ENCODE peak calls at places on chromosomes 16 and 17, in five cellular contexts. One of them, this sample, is unnamed.

GRCh38 chr16:50202926-50203624 is 50.0 kb downstream of the TENT4B start:
- DNase-seq in PC-9: peak
- DNase-seq in activated T-cell treated with anti-CD3 and anti-CD28 coated beads, Interleukin-2, amount 50 U/mL, for 4 hours: no peak
- DNase-seq in fibroblast of the conjunctiva: peak
- DNase-seq in GM06990: no peak
- DNase-seq in this sample: peak

GRCh38 chr17:4393806-4394205 is 27.3 kb upstream of the UBE2G1 start:
- DNase-seq in fibroblast of the conjunctiva: no peak
- DNase-seq in activated T-cell treated with anti-CD3 and anti-CD28 coated beads, Interleukin-2, amount 50 U/mL, for 4 hours: no peak
- DNase-seq in PC-9: peak
- DNase-seq in GM06990: no peak
- DNase-seq in this sample: no peak

GRCh38 chr16:46924402-46924801 is 40.2 kb downstream of the GPT2 start:
- DNase-seq in PC-9: no peak
- DNase-seq in GM06990: no peak
- DNase-seq in activated T-cell treated with anti-CD3 and anti-CD28 coated beads, Interleukin-2, amount 50 U/mL, for 4 hours: no peak
- DNase-seq in fibroblast of the conjunctiva: no peak
- DNase-seq in this sample: no peak

GRCh38 chr17:7223375-7223774 is 3.6 kb downstream of the ACADVL start:
- DNase-seq in GM06990: no peak
- DNase-seq in activated T-cell treated with anti-CD3 and anti-CD28 coated beads, Interleukin-2, amount 50 U/mL, for 4 hours: no peak
- DNase-seq in fibroblast of the conjunctiva: no peak
- DNase-seq in PC-9: no peak
- DNase-seq in this sample: no peak

GRCh38 chr16:20382202-20382948 is 22.2 kb downstream of the PDILT start:
- DNase-seq in fibroblast of the conjunctiva: no peak
- DNase-seq in PC-9: no peak
- DNase-seq in GM06990: no peak
- DNase-seq in activated T-cell treated with anti-CD3 and anti-CD28 coated beads, Interleukin-2, amount 50 U/mL, for 4 hours: no peak
- DNase-seq in this sample: no peak

GRCh38 chr16:60771138-60771537 is 1265.1 kb downstream of the CDH8 start:
- DNase-seq in PC-9: no peak
- DNase-seq in GM06990: no peak
- DNase-seq in activated T-cell treated with anti-CD3 and anti-CD28 coated beads, Interleukin-2, amount 50 U/mL, for 4 hours: no peak
- DNase-seq in fibroblast of the conjunctiva: no peak
- DNase-seq in this sample: no peak

GRCh38 chr17:80675451-80676095 is 130.9 kb downstream of the RPTOR start:
- DNase-seq in GM06990: no peak
- DNase-seq in activated T-cell treated with anti-CD3 and anti-CD28 coated beads, Interleukin-2, amount 50 U/mL, for 4 hours: no peak
- DNase-seq in PC-9: no peak
- DNase-seq in fibroblast of the conjunctiva: no peak
- DNase-seq in this sample: no peak

GRCh38 chr17:14225153-14226004 is 11.3 kb downstream of the CDRT15 start:
- DNase-seq in activated T-cell treated with anti-CD3 and anti-CD28 coated beads, Interleukin-2, amount 50 U/mL, for 4 hours: no peak
- DNase-seq in fibroblast of the conjunctiva: no peak
- DNase-seq in GM06990: no peak
- DNase-seq in PC-9: no peak
- DNase-seq in this sample: no peak

This sample was measured in AG09309.